ENCODE peak calls at places on chromosomes 12 and 14, in ten cellular contexts. One of them, this sample, is unnamed. For H3K4me1, the result is how much of the 10 kb centered on the place peaks cover.

GRCh38 chr14:35384386-35385041 is 20.0 kb downstream of the NFKBIA start:
- DNase-seq in tibial artery: peak
- DNase-seq in lower lobe of right lung: no peak
- DNase-seq in thoracic aorta: no peak
- DNase-seq in IMR-90: peak
- DNase-seq in astrocyte: peak
- DNase-seq in body of pancreas: peak
- DNase-seq in pancreas: no peak
- DNase-seq in adrenal gland: peak
- DNase-seq in psoas muscle: peak
- DNase-seq in this sample: no peak

GRCh38 chr12:22262309-22262708 is 72.2 kb downstream of the ST8SIA1 start:
- DNase-seq in tibial artery: no peak
- DNase-seq in lower lobe of right lung: no peak
- DNase-seq in thoracic aorta: no peak
- DNase-seq in IMR-90: no peak
- DNase-seq in astrocyte: peak
- DNase-seq in body of pancreas: no peak
- DNase-seq in pancreas: no peak
- DNase-seq in adrenal gland: no peak
- DNase-seq in psoas muscle: no peak
- DNase-seq in this sample: no peak

GRCh38 chr14:23409966-23410635 is 2.0 kb upstream of the MYH6 start:
- DNase-seq in tibial artery: no peak
- DNase-seq in lower lobe of right lung: no peak
- DNase-seq in thoracic aorta: no peak
- DNase-seq in IMR-90: no peak
- DNase-seq in astrocyte: no peak
- DNase-seq in body of pancreas: no peak
- DNase-seq in pancreas: no peak
- DNase-seq in adrenal gland: no peak
- DNase-seq in psoas muscle: peak
- DNase-seq in this sample: no peak

GRCh38 chr12:119710374-119710773 is 42.4 kb downstream of the PRKAB1 start:
- DNase-seq in tibial artery: no peak
- DNase-seq in lower lobe of right lung: peak
- DNase-seq in thoracic aorta: no peak
- DNase-seq in IMR-90: no peak
- DNase-seq in astrocyte: no peak
- DNase-seq in body of pancreas: no peak
- DNase-seq in pancreas: no peak
- DNase-seq in adrenal gland: no peak
- DNase-seq in psoas muscle: no peak
- DNase-seq in this sample: no peak

GRCh38 chr14:93105362-93105761 is 10.4 kb downstream of the ITPK1 start:
- DNase-seq in tibial artery: peak
- DNase-seq in lower lobe of right lung: peak
- DNase-seq in thoracic aorta: no peak
- DNase-seq in IMR-90: peak
- DNase-seq in astrocyte: peak
- DNase-seq in body of pancreas: peak
- DNase-seq in pancreas: no peak
- DNase-seq in adrenal gland: peak
- DNase-seq in psoas muscle: peak
- DNase-seq in this sample: no peak

GRCh38 chr14:80538633-80539375 is 327.5 kb upstream of the DIO2 start:
- DNase-seq in tibial artery: no peak
- DNase-seq in lower lobe of right lung: no peak
- DNase-seq in thoracic aorta: no peak
- DNase-seq in IMR-90: no peak
- DNase-seq in astrocyte: no peak
- DNase-seq in body of pancreas: no peak
- DNase-seq in pancreas: no peak
- DNase-seq in adrenal gland: no peak
- DNase-seq in psoas muscle: no peak
- DNase-seq in this sample: no peak

GRCh38 chr12:50106907-50107306 is 3.1 kb downstream of the GPD1 start:
- DNase-seq in tibial artery: no peak
- DNase-seq in lower lobe of right lung: no peak
- DNase-seq in thoracic aorta: no peak
- DNase-seq in IMR-90: no peak
- DNase-seq in astrocyte: no peak
- DNase-seq in body of pancreas: no peak
- DNase-seq in pancreas: no peak
- DNase-seq in adrenal gland: no peak
- DNase-seq in psoas muscle: no peak
- DNase-seq in this sample: no peak

GRCh38 chr14:96756745-96757144 is 40.4 kb upstream of the VRK1 start:
- DNase-seq in tibial artery: no peak
- DNase-seq in lower lobe of right lung: no peak
- DNase-seq in thoracic aorta: no peak
- DNase-seq in IMR-90: no peak
- DNase-seq in astrocyte: no peak
- DNase-seq in body of pancreas: no peak
- DNase-seq in pancreas: no peak
- DNase-seq in adrenal gland: no peak
- DNase-seq in psoas muscle: no peak
- DNase-seq in this sample: no peak

GRCh38 chr12:46219892-46220655 is 48.8 kb downstream of the SLC38A1 start:
- DNase-seq in tibial artery: no peak
- DNase-seq in lower lobe of right lung: no peak
- DNase-seq in thoracic aorta: no peak
- DNase-seq in IMR-90: peak
- DNase-seq in astrocyte: peak
- DNase-seq in body of pancreas: no peak
- DNase-seq in pancreas: no peak
- DNase-seq in adrenal gland: no peak
- DNase-seq in psoas muscle: no peak
- DNase-seq in this sample: no peak

GRCh38 chr12:64273527-64274403 is 51.7 kb upstream of the KICS2 start:
- DNase-seq in tibial artery: no peak
- DNase-seq in lower lobe of right lung: no peak
- DNase-seq in thoracic aorta: no peak
- DNase-seq in IMR-90: no peak
- DNase-seq in astrocyte: no peak
- DNase-seq in body of pancreas: no peak
- DNase-seq in pancreas: no peak
- DNase-seq in adrenal gland: peak
- DNase-seq in psoas muscle: no peak
- DNase-seq in this sample: no peak

GRCh38 chr12:50572760-50573159 is 68.0 kb downstream of the DIP2B start:
- DNase-seq in tibial artery: no peak
- DNase-seq in lower lobe of right lung: no peak
- DNase-seq in thoracic aorta: no peak
- DNase-seq in IMR-90: no peak
- DNase-seq in astrocyte: no peak
- DNase-seq in body of pancreas: no peak
- DNase-seq in pancreas: no peak
- DNase-seq in adrenal gland: no peak
- DNase-seq in psoas muscle: no peak
- DNase-seq in this sample: no peak

GRCh38 chr14:69013943-69014782 is 35.1 kb upstream of the ACTN1 start:
- DNase-seq in tibial artery: peak
- DNase-seq in lower lobe of right lung: peak
- DNase-seq in thoracic aorta: no peak
- DNase-seq in IMR-90: peak
- DNase-seq in astrocyte: no peak
- DNase-seq in body of pancreas: peak
- DNase-seq in pancreas: peak
- DNase-seq in adrenal gland: peak
- DNase-seq in psoas muscle: peak
- DNase-seq in this sample: peak

GRCh38 chr14:100747021-100747586 is 20.4 kb downstream of the DLK1 start:
- DNase-seq in tibial artery: no peak
- DNase-seq in lower lobe of right lung: peak
- DNase-seq in thoracic aorta: no peak
- DNase-seq in IMR-90: peak
- DNase-seq in astrocyte: peak
- DNase-seq in body of pancreas: peak
- DNase-seq in pancreas: no peak
- DNase-seq in adrenal gland: peak
- DNase-seq in psoas muscle: peak
- DNase-seq in this sample: no peak

GRCh38 chr12:116448165-116448756 is 110.9 kb upstream of the MAP1LC3B2 start:
- DNase-seq in tibial artery: no peak
- DNase-seq in lower lobe of right lung: no peak
- DNase-seq in thoracic aorta: no peak
- DNase-seq in IMR-90: no peak
- DNase-seq in astrocyte: no peak
- DNase-seq in body of pancreas: no peak
- DNase-seq in pancreas: no peak
- DNase-seq in adrenal gland: no peak
- DNase-seq in psoas muscle: no peak
- DNase-seq in this sample: no peak
- TF ChIP-seq CTCF in tibial artery: no peak
- TF ChIP-seq CTCF in lower lobe of right lung: no peak
- TF ChIP-seq CTCF in thoracic aorta: no peak
- TF ChIP-seq CTCF in IMR-90: no peak
- TF ChIP-seq CTCF in astrocyte: no peak
- TF ChIP-seq CTCF in body of pancreas: no peak
- TF ChIP-seq CTCF in pancreas: no peak
- TF ChIP-seq CTCF in adrenal gland: no peak
- TF ChIP-seq CTCF in psoas muscle: no peak
- TF ChIP-seq CTCF in this sample: no peak

GRCh38 chr14:104680056-104680805 is 9.2 kb upstream of the INF2 start:
- DNase-seq in tibial artery: peak
- DNase-seq in lower lobe of right lung: peak
- DNase-seq in thoracic aorta: no peak
- DNase-seq in IMR-90: peak
- DNase-seq in astrocyte: peak
- DNase-seq in body of pancreas: peak
- DNase-seq in pancreas: peak
- DNase-seq in adrenal gland: peak
- DNase-seq in psoas muscle: peak
- DNase-seq in this sample: no peak

GRCh38 chr14:104680806-104681688 is 8.4 kb upstream of the INF2 start:
- DNase-seq in tibial artery: peak
- DNase-seq in lower lobe of right lung: peak
- DNase-seq in thoracic aorta: peak
- DNase-seq in IMR-90: peak
- DNase-seq in astrocyte: peak
- DNase-seq in body of pancreas: peak
- DNase-seq in pancreas: peak
- DNase-seq in adrenal gland: peak
- DNase-seq in psoas muscle: peak
- DNase-seq in this sample: no peak

GRCh38 chr14:104683653-104684448 is 5.6 kb upstream of the INF2 start:
- DNase-seq in tibial artery: no peak
- DNase-seq in lower lobe of right lung: peak
- DNase-seq in thoracic aorta: no peak
- DNase-seq in IMR-90: no peak
- DNase-seq in astrocyte: no peak
- DNase-seq in body of pancreas: no peak
- DNase-seq in pancreas: no peak
- DNase-seq in adrenal gland: no peak
- DNase-seq in psoas muscle: no peak
- DNase-seq in this sample: no peak

GRCh38 chr14:104681689-104682074 is 7.7 kb upstream of the INF2 start:
- DNase-seq in tibial artery: peak
- DNase-seq in lower lobe of right lung: peak
- DNase-seq in thoracic aorta: peak
- DNase-seq in IMR-90: peak
- DNase-seq in astrocyte: peak
- DNase-seq in body of pancreas: peak
- DNase-seq in pancreas: peak
- DNase-seq in adrenal gland: peak
- DNase-seq in psoas muscle: peak
- DNase-seq in this sample: peak

DNA sequence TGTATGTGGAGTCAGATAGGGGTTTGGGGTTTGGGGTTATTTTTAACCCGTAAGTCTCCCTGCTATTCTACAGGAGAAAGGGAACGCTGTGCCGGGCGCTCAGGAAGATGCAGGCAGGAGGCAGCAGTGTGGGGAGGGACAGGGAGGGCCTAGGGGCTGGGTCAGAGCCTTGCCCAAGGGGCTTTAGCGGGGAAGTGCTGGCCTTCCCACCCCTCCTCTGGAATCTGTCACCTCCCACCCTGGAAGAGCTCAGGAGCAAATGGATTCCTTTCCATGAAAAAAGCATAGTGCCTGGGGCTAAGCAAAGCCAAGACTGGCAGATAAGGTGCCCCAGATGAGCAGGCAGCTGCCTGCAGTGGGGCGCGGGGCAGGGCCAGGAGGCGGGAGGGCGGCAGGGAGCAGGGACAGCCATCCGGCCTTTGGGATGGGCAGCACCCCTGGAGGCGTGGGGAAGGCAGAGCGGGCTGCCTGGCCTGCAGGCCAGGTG is 7.3 kb upstream of the INF2 start:
- DNase-seq in tibial artery: no peak
- DNase-seq in lower lobe of right lung: peak
- DNase-seq in thoracic aorta: no peak
- DNase-seq in IMR-90: no peak
- DNase-seq in astrocyte: no peak
- DNase-seq in body of pancreas: no peak
- DNase-seq in pancreas: peak
- DNase-seq in adrenal gland: no peak
- DNase-seq in psoas muscle: no peak
- DNase-seq in this sample: no peak
- H3K4me1 ChIP-seq in tibial artery: half or more
- H3K4me1 ChIP-seq in lower lobe of right lung: half or more
- H3K4me1 ChIP-seq in thoracic aorta: half or more
- H3K4me1 ChIP-seq in IMR-90: under half
- H3K4me1 ChIP-seq in astrocyte: half or more
- H3K4me1 ChIP-seq in body of pancreas: under half
- H3K4me1 ChIP-seq in pancreas: under half
- H3K4me1 ChIP-seq in adrenal gland: half or more
- H3K4me1 ChIP-seq in psoas muscle: under half
- H3K4me1 ChIP-seq in this sample: half or more

DNA sequence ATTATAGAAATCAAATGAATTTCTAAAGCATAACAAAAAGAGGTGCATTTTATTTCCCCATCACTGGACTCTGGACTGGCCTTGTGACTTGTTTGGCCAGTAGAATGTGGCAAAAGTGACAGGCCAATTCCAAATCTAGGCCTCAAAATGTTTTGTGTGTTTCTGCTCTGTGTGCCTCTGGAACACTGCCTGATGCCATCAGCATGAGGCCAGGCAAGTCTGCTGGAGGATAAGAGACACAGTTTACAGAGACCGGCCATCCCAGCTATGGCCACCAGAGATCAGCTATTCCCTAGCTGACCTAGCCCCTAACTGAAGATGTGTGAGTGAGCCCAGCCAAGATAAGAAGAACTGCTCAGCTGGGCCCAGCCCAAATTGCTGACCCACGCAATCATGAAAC is 32.9 kb downstream of the ASCL1 start:
- DNase-seq in tibial artery: no peak
- DNase-seq in lower lobe of right lung: no peak
- DNase-seq in thoracic aorta: no peak
- DNase-seq in IMR-90: no peak
- DNase-seq in astrocyte: no peak
- DNase-seq in body of pancreas: no peak
- DNase-seq in pancreas: no peak
- DNase-seq in adrenal gland: no peak
- DNase-seq in psoas muscle: no peak
- DNase-seq in this sample: no peak
- TF ChIP-seq CTCF in tibial artery: no peak
- TF ChIP-seq CTCF in lower lobe of right lung: no peak
- TF ChIP-seq CTCF in thoracic aorta: no peak
- TF ChIP-seq CTCF in IMR-90: no peak
- TF ChIP-seq CTCF in astrocyte: no peak
- TF ChIP-seq CTCF in body of pancreas: no peak
- TF ChIP-seq CTCF in pancreas: no peak
- TF ChIP-seq CTCF in adrenal gland: no peak
- TF ChIP-seq CTCF in psoas muscle: no peak
- TF ChIP-seq CTCF in this sample: no peak

GRCh38 chr12:106120578-106121105 is 18.1 kb downstream of the NUAK1 start:
- DNase-seq in tibial artery: no peak
- DNase-seq in lower lobe of right lung: no peak
- DNase-seq in thoracic aorta: no peak
- DNase-seq in IMR-90: no peak
- DNase-seq in astrocyte: no peak
- DNase-seq in body of pancreas: peak
- DNase-seq in pancreas: peak
- DNase-seq in adrenal gland: peak
- DNase-seq in psoas muscle: peak
- DNase-seq in this sample: peak
- H3K4me1 ChIP-seq in tibial artery: half or more
- H3K4me1 ChIP-seq in lower lobe of right lung: under half
- H3K4me1 ChIP-seq in thoracic aorta: half or more
- H3K4me1 ChIP-seq in IMR-90: under half
- H3K4me1 ChIP-seq in astrocyte: under half
- H3K4me1 ChIP-seq in body of pancreas: under half
- H3K4me1 ChIP-seq in pancreas: under half
- H3K4me1 ChIP-seq in adrenal gland: under half
- H3K4me1 ChIP-seq in psoas muscle: half or more
- H3K4me1 ChIP-seq in this sample: half or more

This sample was measured in tibial nerve.